ENCODE peak calls at places on chromosome 14, in six cellular contexts. One of them, this sample, is unnamed.
A peak's percentile ranks its signal among the peaks of the same experiment; 100 is the strongest.

GRCh38 chr14:31068235-31068634 is 42.1 kb upstream of the STRN3 start:
- DNase-seq in HFF-Myc: no peak
- DNase-seq in foreskin fibroblast: no peak
- DNase-seq in tibial artery: no peak
- DNase-seq in fibroblast of pulmonary artery: no peak
- DNase-seq in mucosa of descending colon: no peak
- DNase-seq in this sample: no peak

GRCh38 chr14:104638927-104639450 is 34.4 kb upstream of the TMEM179 start:
- DNase-seq in HFF-Myc: no peak
- DNase-seq in tibial artery: no peak
- DNase-seq in fibroblast of pulmonary artery: no peak
- DNase-seq in mucosa of descending colon: no peak
- DNase-seq in foreskin fibroblast: no peak
- DNase-seq in this sample: no peak

GRCh38 chr14:65927871-65928270 is 515.3 kb downstream of the FUT8 start:
- DNase-seq in tibial artery: no peak
- DNase-seq in HFF-Myc: no peak
- DNase-seq in fibroblast of pulmonary artery: no peak
- DNase-seq in mucosa of descending colon: peak; percentile 71
- DNase-seq in foreskin fibroblast: no peak
- DNase-seq in this sample: no peak

GRCh38 chr14:95948608-95949007 is 72.0 kb downstream of the TUNAR start:
- DNase-seq in fibroblast of pulmonary artery: no peak
- DNase-seq in foreskin fibroblast: no peak
- DNase-seq in tibial artery: no peak
- DNase-seq in HFF-Myc: no peak
- DNase-seq in mucosa of descending colon: no peak
- DNase-seq in this sample: no peak

GRCh38 chr14:54229136-54229535 is 167.7 kb upstream of the CDKN3 start:
- DNase-seq in mucosa of descending colon: no peak
- DNase-seq in fibroblast of pulmonary artery: no peak
- DNase-seq in HFF-Myc: no peak
- DNase-seq in foreskin fibroblast: no peak
- DNase-seq in tibial artery: no peak
- DNase-seq in this sample: no peak

GRCh38 chr14:79320561-79320960 is 890.7 kb downstream of the DIO2 start:
- DNase-seq in HFF-Myc: no peak
- DNase-seq in mucosa of descending colon: no peak
- DNase-seq in fibroblast of pulmonary artery: no peak
- DNase-seq in foreskin fibroblast: no peak
- DNase-seq in tibial artery: no peak
- DNase-seq in this sample: no peak

GRCh38 chr14:55062517-55063351 is 11.3 kb downstream of the MAPK1IP1L start:
- DNase-seq in foreskin fibroblast: no peak
- DNase-seq in mucosa of descending colon: no peak
- DNase-seq in tibial artery: no peak
- DNase-seq in fibroblast of pulmonary artery: no peak
- DNase-seq in HFF-Myc: no peak
- DNase-seq in this sample: no peak

GRCh38 chr14:73263606-73264005 is 26.3 kb downstream of the PAPLN start:
- DNase-seq in HFF-Myc: no peak
- DNase-seq in mucosa of descending colon: no peak
- DNase-seq in foreskin fibroblast: no peak
- DNase-seq in fibroblast of pulmonary artery: no peak
- DNase-seq in tibial artery: no peak
- DNase-seq in this sample: no peak

GRCh38 chr14:91341331-91342242 is 76.0 kb downstream of the CCDC88C start:
- DNase-seq in foreskin fibroblast: no peak
- DNase-seq in fibroblast of pulmonary artery: no peak
- DNase-seq in HFF-Myc: no peak
- DNase-seq in mucosa of descending colon: peak; percentile 23
- DNase-seq in tibial artery: no peak
- DNase-seq in this sample: no peak

GRCh38 chr14:90691627-90692026 is 124.6 kb downstream of the TTC7B start:
- DNase-seq in mucosa of descending colon: no peak
- DNase-seq in fibroblast of pulmonary artery: peak; percentile 36
- DNase-seq in foreskin fibroblast: no peak
- DNase-seq in HFF-Myc: no peak
- DNase-seq in tibial artery: no peak
- DNase-seq in this sample: no peak

GRCh38 chr14:103008768-103009342 is 48.5 kb downstream of the CDC42BPB start:
- DNase-seq in foreskin fibroblast: no peak
- DNase-seq in mucosa of descending colon: no peak
- DNase-seq in fibroblast of pulmonary artery: peak; percentile 78
- DNase-seq in HFF-Myc: no peak
- DNase-seq in tibial artery: no peak
- DNase-seq in this sample: no peak

GRCh38 chr14:105089746-105090492 is 24.7 kb upstream of the GPR132 start:
- DNase-seq in tibial artery: peak; percentile 67
- DNase-seq in foreskin fibroblast: no peak
- DNase-seq in fibroblast of pulmonary artery: no peak
- DNase-seq in mucosa of descending colon: peak; percentile 60
- DNase-seq in HFF-Myc: no peak
- DNase-seq in this sample: no peak

GRCh38 chr14:93426750-93427149 is 4.0 kb upstream of the UNC79 start:
- DNase-seq in mucosa of descending colon: no peak
- DNase-seq in tibial artery: no peak
- DNase-seq in HFF-Myc: no peak
- DNase-seq in foreskin fibroblast: no peak
- DNase-seq in fibroblast of pulmonary artery: no peak
- DNase-seq in this sample: no peak

GRCh38 chr14:53954551-53955233 is 1.9 kb downstream of the BMP4 start:
- DNase-seq in fibroblast of pulmonary artery: peak; percentile 31
- DNase-seq in mucosa of descending colon: no peak
- DNase-seq in foreskin fibroblast: peak; percentile 35
- DNase-seq in tibial artery: peak; percentile 71
- DNase-seq in HFF-Myc: no peak
- DNase-seq in this sample: no peak

GRCh38 chr14:104382361-104383087 is 197.0 kb upstream of the C14orf180 start:
- DNase-seq in HFF-Myc: no peak
- DNase-seq in mucosa of descending colon: no peak
- DNase-seq in tibial artery: peak; percentile 48
- DNase-seq in fibroblast of pulmonary artery: no peak
- DNase-seq in foreskin fibroblast: no peak
- DNase-seq in this sample: no peak

DNA sequence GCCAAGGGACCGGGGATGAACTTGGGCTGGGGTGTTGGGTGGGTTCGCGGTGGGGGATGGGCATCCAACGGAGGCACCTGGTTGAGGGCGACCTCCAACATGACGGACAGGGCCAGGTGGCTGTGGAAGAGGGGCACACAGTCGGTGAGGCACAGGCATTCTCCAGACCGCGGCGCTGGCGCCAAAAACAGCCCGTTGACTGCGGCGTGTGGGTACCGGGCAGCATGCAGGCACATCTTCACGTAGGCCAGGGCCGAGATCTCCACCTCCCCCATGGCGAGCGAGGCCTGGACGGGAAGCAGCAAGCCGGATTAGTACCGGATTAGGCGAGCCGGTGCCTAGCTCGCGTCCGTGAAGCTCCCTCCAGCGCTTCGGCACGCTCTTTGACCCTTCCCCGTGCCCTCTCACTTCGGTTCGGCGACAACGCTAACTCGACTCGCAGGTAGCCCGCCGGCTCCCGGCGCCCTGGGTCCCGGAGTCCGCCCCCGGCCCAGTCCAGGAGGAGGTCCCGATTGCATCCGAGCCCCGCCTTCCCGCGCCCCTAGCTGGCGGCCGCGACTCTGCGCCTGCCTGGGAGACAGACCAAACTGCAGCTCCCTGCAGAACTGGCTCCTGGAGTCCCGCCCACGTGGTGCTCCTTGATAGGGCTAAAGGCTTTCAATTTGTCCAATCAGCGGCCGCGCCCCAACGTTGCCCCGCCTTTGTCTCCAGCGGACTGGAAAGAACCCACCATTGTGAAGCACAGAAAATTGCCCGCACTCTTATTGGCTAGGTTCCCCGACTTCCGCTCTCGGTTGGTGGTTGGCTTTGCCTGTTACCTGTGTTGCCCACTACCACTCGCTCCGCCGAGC is at the start of gene EMC9:
- DNase-seq in HFF-Myc: peak; percentile 99
- DNase-seq in foreskin fibroblast: peak; percentile 98
- DNase-seq in mucosa of descending colon: peak; percentile 100
- DNase-seq in fibroblast of pulmonary artery: peak; percentile 99
- DNase-seq in tibial artery: peak; percentile 100
- DNase-seq in this sample: peak; percentile 100
- TF ChIP-seq CTCF in HFF-Myc: peak; percentile 28
- TF ChIP-seq CTCF in foreskin fibroblast: peak; percentile 34
- TF ChIP-seq CTCF in mucosa of descending colon: peak; percentile 64
- TF ChIP-seq CTCF in fibroblast of pulmonary artery: peak; percentile 36
- TF ChIP-seq CTCF in tibial artery: peak; percentile 63
- TF ChIP-seq CTCF in this sample: no peak

GRCh38 chr14:100159107-100159864 is at the start of gene DEGS2:
- DNase-seq in tibial artery: no peak
- DNase-seq in mucosa of descending colon: peak; percentile 79
- DNase-seq in fibroblast of pulmonary artery: no peak
- DNase-seq in foreskin fibroblast: no peak
- DNase-seq in HFF-Myc: no peak
- DNase-seq in this sample: peak; percentile 54

GRCh38 chr14:100156776-100157175 is 2.7 kb downstream of the DEGS2 start:
- DNase-seq in tibial artery: no peak
- DNase-seq in HFF-Myc: no peak
- DNase-seq in mucosa of descending colon: peak; percentile 57
- DNase-seq in foreskin fibroblast: no peak
- DNase-seq in fibroblast of pulmonary artery: no peak
- DNase-seq in this sample: no peak

GRCh38 chr14:100160534-100160916 is 1.1 kb upstream of the DEGS2 start:
- DNase-seq in mucosa of descending colon: peak; percentile 48
- DNase-seq in fibroblast of pulmonary artery: no peak
- DNase-seq in foreskin fibroblast: no peak
- DNase-seq in tibial artery: no peak
- DNase-seq in HFF-Myc: no peak
- DNase-seq in this sample: no peak

GRCh38 chr14:100158566-100159106 is 809 bp downstream of the DEGS2 start:
- DNase-seq in fibroblast of pulmonary artery: no peak
- DNase-seq in mucosa of descending colon: peak; percentile 63
- DNase-seq in tibial artery: no peak
- DNase-seq in HFF-Myc: no peak
- DNase-seq in foreskin fibroblast: no peak
- DNase-seq in this sample: no peak

GRCh38 chr14:100159865-100160533 is 554 bp upstream of the DEGS2 start:
- DNase-seq in HFF-Myc: no peak
- DNase-seq in foreskin fibroblast: no peak
- DNase-seq in mucosa of descending colon: no peak
- DNase-seq in fibroblast of pulmonary artery: no peak
- DNase-seq in tibial artery: no peak
- DNase-seq in this sample: no peak
- H3K4me3 ChIP-seq in HFF-Myc: no peak overlapping the region
- H3K4me3 ChIP-seq in foreskin fibroblast: no peak overlapping the region
- H3K4me3 ChIP-seq in mucosa of descending colon: peak overlapping the region; percentile 19
- H3K4me3 ChIP-seq in fibroblast of pulmonary artery: no peak overlapping the region
- H3K4me3 ChIP-seq in tibial artery: peak overlapping the region; percentile 23
- H3K4me3 ChIP-seq in this sample: peak overlapping the region; percentile 14

GRCh38 chr14:88191605-88192004 is 131.5 kb downstream of the KCNK10 start:
- DNase-seq in fibroblast of pulmonary artery: no peak
- DNase-seq in foreskin fibroblast: no peak
- DNase-seq in mucosa of descending colon: no peak
- DNase-seq in tibial artery: no peak
- DNase-seq in HFF-Myc: no peak
- DNase-seq in this sample: no peak

GRCh38 chr14:88184956-88185355 is 138.1 kb downstream of the KCNK10 start:
- DNase-seq in mucosa of descending colon: no peak
- DNase-seq in foreskin fibroblast: no peak
- DNase-seq in tibial artery: no peak
- DNase-seq in fibroblast of pulmonary artery: no peak
- DNase-seq in HFF-Myc: no peak
- DNase-seq in this sample: no peak

GRCh38 chr14:88189840-88190191 is 133.3 kb downstream of the KCNK10 start:
- DNase-seq in mucosa of descending colon: no peak
- DNase-seq in tibial artery: no peak
- DNase-seq in foreskin fibroblast: no peak
- DNase-seq in fibroblast of pulmonary artery: no peak
- DNase-seq in HFF-Myc: no peak
- DNase-seq in this sample: no peak

GRCh38 chr14:88185843-88186242 is 137.2 kb downstream of the KCNK10 start:
- DNase-seq in HFF-Myc: no peak
- DNase-seq in fibroblast of pulmonary artery: no peak
- DNase-seq in mucosa of descending colon: no peak
- DNase-seq in tibial artery: no peak
- DNase-seq in foreskin fibroblast: no peak
- DNase-seq in this sample: no peak

GRCh38 chr14:88189040-88189839 is 133.8 kb downstream of the KCNK10 start:
- DNase-seq in mucosa of descending colon: no peak
- DNase-seq in foreskin fibroblast: peak; percentile 72
- DNase-seq in HFF-Myc: peak; percentile 70
- DNase-seq in fibroblast of pulmonary artery: peak; percentile 95
- DNase-seq in tibial artery: no peak
- DNase-seq in this sample: peak; percentile 79
- TF ChIP-seq CTCF in mucosa of descending colon: peak; percentile 53
- TF ChIP-seq CTCF in foreskin fibroblast: peak; percentile 78
- TF ChIP-seq CTCF in HFF-Myc: peak; percentile 76
- TF ChIP-seq CTCF in fibroblast of pulmonary artery: peak; percentile 86
- TF ChIP-seq CTCF in tibial artery: peak; percentile 36
- TF ChIP-seq CTCF in this sample: peak; percentile 23

GRCh38 chr14:76919811-76920571 is 93.8 kb downstream of the LRRC74A start:
- DNase-seq in fibroblast of pulmonary artery: peak; percentile 96
- DNase-seq in foreskin fibroblast: peak; percentile 61
- DNase-seq in tibial artery: peak; percentile 74
- DNase-seq in mucosa of descending colon: peak; percentile 62
- DNase-seq in HFF-Myc: peak; percentile 85
- DNase-seq in this sample: no peak

GRCh38 chr14:76920572-76921175 is 94.5 kb downstream of the LRRC74A start:
- DNase-seq in fibroblast of pulmonary artery: peak; percentile 49
- DNase-seq in mucosa of descending colon: no peak
- DNase-seq in tibial artery: no peak
- DNase-seq in foreskin fibroblast: no peak
- DNase-seq in HFF-Myc: no peak
- DNase-seq in this sample: no peak

GRCh38 chr14:76918176-76918750 is 92.1 kb downstream of the LRRC74A start:
- DNase-seq in HFF-Myc: no peak
- DNase-seq in foreskin fibroblast: peak; percentile 81
- DNase-seq in tibial artery: peak; percentile 91
- DNase-seq in mucosa of descending colon: peak; percentile 70
- DNase-seq in fibroblast of pulmonary artery: peak; percentile 92
- DNase-seq in this sample: peak; percentile 74

GRCh38 chr14:76918751-76919421 is 92.7 kb downstream of the LRRC74A start:
- DNase-seq in tibial artery: peak; percentile 100
- DNase-seq in fibroblast of pulmonary artery: peak; percentile 99
- DNase-seq in foreskin fibroblast: peak; percentile 99
- DNase-seq in mucosa of descending colon: peak; percentile 91
- DNase-seq in HFF-Myc: peak; percentile 93
- DNase-seq in this sample: peak; percentile 95

GRCh38 chr14:76919431-76919810 is 93.2 kb downstream of the LRRC74A start:
- DNase-seq in mucosa of descending colon: no peak
- DNase-seq in HFF-Myc: no peak
- DNase-seq in fibroblast of pulmonary artery: no peak
- DNase-seq in foreskin fibroblast: no peak
- DNase-seq in tibial artery: no peak
- DNase-seq in this sample: peak; percentile 38
- H3K4me3 ChIP-seq in mucosa of descending colon: no peak overlapping the region
- H3K4me3 ChIP-seq in HFF-Myc: peak overlapping the region; percentile 1
- H3K4me3 ChIP-seq in fibroblast of pulmonary artery: peak overlapping the region; percentile 25
- H3K4me3 ChIP-seq in foreskin fibroblast: no peak overlapping the region
- H3K4me3 ChIP-seq in tibial artery: no peak overlapping the region
- H3K4me3 ChIP-seq in this sample: no peak overlapping the region

This sample was measured in lung.